ENCODE peak calls at places on chromosomes 13 and 19, in six cellular contexts. One of them, this sample, is unnamed. For H3K4me1, the result is how much of the 10 kb centered on the place peaks cover.

GRCh38 chr13:79904581-79904980 is 423.6 kb downstream of the NDFIP2 start:
- DNase-seq in A549: no peak
- DNase-seq in endodermal cell: no peak
- DNase-seq in NT2/D1: no peak
- DNase-seq in cardiac muscle cell: no peak
- DNase-seq in heart right ventricle: no peak
- DNase-seq in this sample: no peak

GRCh38 chr19:17766543-17767131 is 15.4 kb downstream of the FCHO1 start:
- DNase-seq in NT2/D1: peak
- DNase-seq in cardiac muscle cell: peak
- DNase-seq in endodermal cell: peak
- DNase-seq in A549: peak
- DNase-seq in heart right ventricle: peak
- DNase-seq in this sample: peak

GRCh38 chr19:57671124-57671895 is 2.6 kb downstream of the ZSCAN4 start:
- DNase-seq in cardiac muscle cell: no peak
- DNase-seq in A549: no peak
- DNase-seq in NT2/D1: no peak
- DNase-seq in endodermal cell: no peak
- DNase-seq in heart right ventricle: no peak
- DNase-seq in this sample: no peak

GRCh38 chr13:33204130-33204927 is 81.2 kb downstream of the STARD13 start:
- DNase-seq in cardiac muscle cell: peak
- DNase-seq in endodermal cell: no peak
- DNase-seq in A549: no peak
- DNase-seq in heart right ventricle: peak
- DNase-seq in NT2/D1: no peak
- DNase-seq in this sample: no peak

GRCh38 chr19:940591-941291 is 14.9 kb downstream of the ARID3A start:
- DNase-seq in heart right ventricle: no peak
- DNase-seq in endodermal cell: no peak
- DNase-seq in NT2/D1: no peak
- DNase-seq in cardiac muscle cell: no peak
- DNase-seq in A549: no peak
- DNase-seq in this sample: no peak

GRCh38 chr19:11382898-11383705 is 1.0 kb downstream of the EPOR start:
- DNase-seq in endodermal cell: peak
- DNase-seq in cardiac muscle cell: peak
- DNase-seq in NT2/D1: no peak
- DNase-seq in heart right ventricle: peak
- DNase-seq in A549: peak
- DNase-seq in this sample: peak

GRCh38 chr13:71964491-71965108 is 97.6 kb upstream of the DACH1 start:
- DNase-seq in endodermal cell: peak
- DNase-seq in cardiac muscle cell: no peak
- DNase-seq in NT2/D1: no peak
- DNase-seq in heart right ventricle: no peak
- DNase-seq in A549: no peak
- DNase-seq in this sample: no peak

GRCh38 chr19:52638601-52639000 is 446 bp upstream of the ZNF83 start:
- DNase-seq in endodermal cell: no peak
- DNase-seq in cardiac muscle cell: no peak
- DNase-seq in A549: no peak
- DNase-seq in NT2/D1: no peak
- DNase-seq in heart right ventricle: peak
- DNase-seq in this sample: peak

GRCh38 chr19:18915639-18916038 is 3.5 kb downstream of the COPE start:
- DNase-seq in cardiac muscle cell: peak
- DNase-seq in endodermal cell: peak
- DNase-seq in NT2/D1: no peak
- DNase-seq in heart right ventricle: no peak
- DNase-seq in A549: no peak
- DNase-seq in this sample: peak

GRCh38 chr19:40553885-40554857 is 22.5 kb upstream of the SHKBP1 start:
- DNase-seq in heart right ventricle: no peak
- DNase-seq in endodermal cell: peak
- DNase-seq in cardiac muscle cell: no peak
- DNase-seq in NT2/D1: no peak
- DNase-seq in A549: no peak
- DNase-seq in this sample: no peak

GRCh38 chr19:19554074-19555023 is 16.3 kb downstream of the CILP2 start:
- DNase-seq in endodermal cell: peak
- DNase-seq in A549: no peak
- DNase-seq in NT2/D1: no peak
- DNase-seq in heart right ventricle: no peak
- DNase-seq in cardiac muscle cell: peak
- DNase-seq in this sample: peak

GRCh38 chr13:74825949-74826246 is 656.1 kb downstream of the TBC1D4 start:
- DNase-seq in NT2/D1: no peak
- DNase-seq in A549: no peak
- DNase-seq in endodermal cell: no peak
- DNase-seq in cardiac muscle cell: no peak
- DNase-seq in heart right ventricle: no peak
- DNase-seq in this sample: no peak

GRCh38 chr19:6480843-6481415 is 658 bp downstream of the DENND1C start:
- DNase-seq in cardiac muscle cell: no peak
- DNase-seq in NT2/D1: no peak
- DNase-seq in endodermal cell: no peak
- DNase-seq in A549: no peak
- DNase-seq in heart right ventricle: no peak
- DNase-seq in this sample: no peak

GRCh38 chr19:16366056-16366432 is 41.4 kb downstream of the KLF2 start:
- DNase-seq in heart right ventricle: no peak
- DNase-seq in NT2/D1: no peak
- DNase-seq in endodermal cell: no peak
- DNase-seq in A549: no peak
- DNase-seq in cardiac muscle cell: no peak
- DNase-seq in this sample: no peak

GRCh38 chr19:39154084-39154625 is 28.6 kb downstream of the PAK4 start:
- DNase-seq in A549: no peak
- DNase-seq in heart right ventricle: no peak
- DNase-seq in cardiac muscle cell: no peak
- DNase-seq in NT2/D1: no peak
- DNase-seq in endodermal cell: no peak
- DNase-seq in this sample: no peak
- H3K4me1 ChIP-seq in A549: under half
- H3K4me1 ChIP-seq in heart right ventricle: under half
- H3K4me1 ChIP-seq in cardiac muscle cell: under half
- H3K4me1 ChIP-seq in NT2/D1: under half
- H3K4me1 ChIP-seq in endodermal cell: under half
- H3K4me1 ChIP-seq in this sample: under half

GRCh38 chr19:21604351-21604926 is 99.0 kb downstream of the ZNF429 start:
- DNase-seq in A549: no peak
- DNase-seq in endodermal cell: peak
- DNase-seq in heart right ventricle: peak
- DNase-seq in cardiac muscle cell: peak
- DNase-seq in NT2/D1: peak
- DNase-seq in this sample: no peak
- H3K4me3 ChIP-seq in A549: no peak
- H3K4me3 ChIP-seq in endodermal cell: no peak
- H3K4me3 ChIP-seq in heart right ventricle: peak
- H3K4me3 ChIP-seq in cardiac muscle cell: peak
- H3K4me3 ChIP-seq in NT2/D1: no peak
- H3K4me3 ChIP-seq in this sample: no peak

GRCh38 chr13:44171151-44171550 is 202.5 kb upstream of the SERP2 start:
- DNase-seq in endodermal cell: no peak
- DNase-seq in heart right ventricle: no peak
- DNase-seq in cardiac muscle cell: no peak
- DNase-seq in A549: no peak
- DNase-seq in NT2/D1: no peak
- DNase-seq in this sample: no peak

GRCh38 chr13:44174769-44175425 is 198.7 kb upstream of the SERP2 start:
- DNase-seq in heart right ventricle: no peak
- DNase-seq in cardiac muscle cell: peak
- DNase-seq in endodermal cell: peak
- DNase-seq in A549: no peak
- DNase-seq in NT2/D1: no peak
- DNase-seq in this sample: no peak

GRCh38 chr13:44171861-44172260 is 201.8 kb upstream of the SERP2 start:
- DNase-seq in cardiac muscle cell: no peak
- DNase-seq in NT2/D1: no peak
- DNase-seq in heart right ventricle: no peak
- DNase-seq in endodermal cell: no peak
- DNase-seq in A549: no peak
- DNase-seq in this sample: no peak

GRCh38 chr13:44170731-44171130 is 202.9 kb upstream of the SERP2 start:
- DNase-seq in endodermal cell: no peak
- DNase-seq in heart right ventricle: no peak
- DNase-seq in cardiac muscle cell: no peak
- DNase-seq in NT2/D1: no peak
- DNase-seq in A549: no peak
- DNase-seq in this sample: no peak

GRCh38 chr13:44172411-44172810 is 201.2 kb upstream of the SERP2 start:
- DNase-seq in cardiac muscle cell: no peak
- DNase-seq in endodermal cell: no peak
- DNase-seq in A549: no peak
- DNase-seq in NT2/D1: no peak
- DNase-seq in heart right ventricle: no peak
- DNase-seq in this sample: no peak
- H3K4me1 ChIP-seq in cardiac muscle cell: under half
- H3K4me1 ChIP-seq in endodermal cell: under half
- H3K4me1 ChIP-seq in A549: under half
- H3K4me1 ChIP-seq in NT2/D1: under half
- H3K4me1 ChIP-seq in heart right ventricle: under half
- H3K4me1 ChIP-seq in this sample: under half

GRCh38 chr19:35332817-35333216 is 3.8 kb downstream of the CD22 start:
- DNase-seq in heart right ventricle: no peak
- DNase-seq in NT2/D1: no peak
- DNase-seq in A549: no peak
- DNase-seq in cardiac muscle cell: no peak
- DNase-seq in endodermal cell: no peak
- DNase-seq in this sample: no peak
- H3K4me3 ChIP-seq in heart right ventricle: no peak
- H3K4me3 ChIP-seq in NT2/D1: no peak
- H3K4me3 ChIP-seq in A549: no peak
- H3K4me3 ChIP-seq in cardiac muscle cell: no peak
- H3K4me3 ChIP-seq in endodermal cell: no peak
- H3K4me3 ChIP-seq in this sample: no peak

GRCh38 chr13:76885203-76886004 is 801 bp downstream of the KCTD12 start:
- DNase-seq in cardiac muscle cell: peak
- DNase-seq in heart right ventricle: peak
- DNase-seq in NT2/D1: peak
- DNase-seq in endodermal cell: peak
- DNase-seq in A549: peak
- DNase-seq in this sample: peak

GRCh38 chr13:76884167-76884566 is 2.0 kb downstream of the KCTD12 start:
- DNase-seq in heart right ventricle: peak
- DNase-seq in cardiac muscle cell: peak
- DNase-seq in endodermal cell: peak
- DNase-seq in NT2/D1: no peak
- DNase-seq in A549: no peak
- DNase-seq in this sample: no peak

GRCh38 chr13:76886292-76887061 is at the start of gene KCTD12:
- DNase-seq in heart right ventricle: peak
- DNase-seq in A549: peak
- DNase-seq in NT2/D1: peak
- DNase-seq in endodermal cell: peak
- DNase-seq in cardiac muscle cell: peak
- DNase-seq in this sample: peak

GRCh38 chr13:76886005-76886291 is 257 bp downstream of the KCTD12 start:
- DNase-seq in heart right ventricle: no peak
- DNase-seq in endodermal cell: no peak
- DNase-seq in A549: no peak
- DNase-seq in NT2/D1: no peak
- DNase-seq in cardiac muscle cell: no peak
- DNase-seq in this sample: no peak

GRCh38 chr13:76884571-76885202 is 1.5 kb downstream of the KCTD12 start:
- DNase-seq in endodermal cell: no peak
- DNase-seq in A549: no peak
- DNase-seq in heart right ventricle: peak
- DNase-seq in cardiac muscle cell: peak
- DNase-seq in NT2/D1: no peak
- DNase-seq in this sample: no peak
- H3K4me1 ChIP-seq in endodermal cell: under half
- H3K4me1 ChIP-seq in A549: under half
- H3K4me1 ChIP-seq in heart right ventricle: under half
- H3K4me1 ChIP-seq in cardiac muscle cell: under half
- H3K4me1 ChIP-seq in NT2/D1: under half
- H3K4me1 ChIP-seq in this sample: under half

DNA sequence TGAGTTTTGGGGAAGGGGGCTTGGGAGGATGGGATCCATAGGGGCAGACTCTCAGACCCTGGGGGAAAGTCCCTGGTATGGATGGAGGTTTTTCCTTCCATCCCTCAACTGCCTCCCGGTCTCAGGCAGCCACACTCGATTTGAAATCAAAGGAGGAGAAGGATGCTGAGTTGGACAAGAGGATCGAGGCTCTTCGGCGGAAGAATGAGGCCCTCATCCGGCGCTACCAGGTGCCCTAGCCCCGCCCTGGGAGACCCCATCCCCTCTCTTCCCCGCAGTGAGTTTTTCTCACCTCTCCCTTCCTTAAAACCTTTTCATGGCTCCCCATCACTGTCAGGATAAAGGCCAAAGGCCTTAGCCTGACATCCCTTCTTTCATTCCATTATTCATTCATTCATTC is 2.1 kb downstream of the CCDC9 start:
- DNase-seq in heart right ventricle: no peak
- DNase-seq in NT2/D1: no peak
- DNase-seq in A549: no peak
- DNase-seq in endodermal cell: no peak
- DNase-seq in cardiac muscle cell: no peak
- DNase-seq in this sample: no peak
- H3K4me3 ChIP-seq in heart right ventricle: no peak
- H3K4me3 ChIP-seq in NT2/D1: peak
- H3K4me3 ChIP-seq in A549: peak
- H3K4me3 ChIP-seq in endodermal cell: peak
- H3K4me3 ChIP-seq in cardiac muscle cell: no peak
- H3K4me3 ChIP-seq in this sample: peak

DNA sequence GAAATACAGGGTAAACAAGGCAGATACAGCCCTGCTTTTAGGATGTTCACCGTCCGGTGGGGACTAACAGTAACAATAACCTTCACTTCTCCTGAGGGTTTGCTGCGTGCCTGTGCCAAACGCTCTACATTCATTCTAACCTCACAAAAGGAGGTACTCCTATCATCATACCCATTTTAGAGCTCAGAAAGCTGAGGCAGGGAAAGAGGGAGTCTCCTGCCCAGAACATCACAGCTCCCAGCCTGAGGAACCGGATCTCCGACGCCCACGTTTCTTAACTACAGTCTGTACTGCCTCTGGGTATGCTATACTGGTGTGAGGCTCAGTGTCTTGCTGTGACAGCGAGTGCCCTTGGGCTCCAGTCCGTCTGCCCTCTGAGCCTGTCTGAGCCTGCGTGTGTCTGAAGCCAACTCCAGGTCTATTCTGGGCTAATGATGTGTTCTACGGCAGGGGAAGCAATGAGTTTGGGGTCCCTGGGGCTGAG is 5.1 kb downstream of the LIPE start:
- DNase-seq in heart right ventricle: peak
- DNase-seq in A549: no peak
- DNase-seq in endodermal cell: no peak
- DNase-seq in cardiac muscle cell: no peak
- DNase-seq in NT2/D1: no peak
- DNase-seq in this sample: no peak
- H3K4me1 ChIP-seq in heart right ventricle: under half
- H3K4me1 ChIP-seq in A549: under half
- H3K4me1 ChIP-seq in endodermal cell: under half
- H3K4me1 ChIP-seq in cardiac muscle cell: under half
- H3K4me1 ChIP-seq in NT2/D1: under half
- H3K4me1 ChIP-seq in this sample: under half

This sample was measured in HAP-1.